ENCODE peak calls at places on chromosomes 2 and 18, in four cellular contexts. T, I, B and Y are unnamed samples.

GRCh38 chr2:239181074-239181581 is 219.7 kb downstream of the HDAC4 start:
- DNase-seq in T (no peak), I (no peak), B (no peak), Y (no peak)

GRCh38 chr2:233449921-233450853 is 95.9 kb downstream of the DGKD start:
- DNase-seq in T (no peak), I (no peak), B (no peak), Y (no peak)

GRCh38 chr18:79547413-79548076 is 132.1 kb upstream of the CTDP1 start:
- DNase-seq in T (no peak), I (no peak), B (no peak), Y (no peak)

GRCh38 chr18:36758001-36758400 is 70.8 kb downstream of the TPGS2 start:
- DNase-seq in T (no peak), I (no peak), B (no peak), Y (no peak)

GRCh38 chr2:178268435-178268834 is 74.1 kb downstream of the OSBPL6 start:
- DNase-seq in T (no peak), I (no peak), B (no peak), Y (no peak)

GRCh38 chr2:181307203-181307991 is 149.8 kb upstream of the ITGA4 start:
- DNase-seq in T (no peak), I (peak; percentile 47), B (no peak), Y (no peak)

GRCh38 chr2:3641841-3642421 is 16.1 kb upstream of the ALLC start:
- DNase-seq in T (no peak), I (no peak), B (no peak), Y (no peak)

GRCh38 chr2:96116879-96117533 is 635 bp upstream of the ADRA2B start:
- DNase-seq in T (peak; percentile 60), I (peak; percentile 53), B (no peak), Y (peak; percentile 74)

GRCh38 chr2:54597153-54597827 is 126.2 kb upstream of the EML6 start:
- DNase-seq in T (no peak), I (no peak), B (no peak), Y (no peak)

GRCh38 chr2:238020816-238021215 is 40.0 kb upstream of the SCLY start:
- DNase-seq in T (no peak), I (no peak), B (no peak), Y (no peak)

GRCh38 chr2:130795431-130795830 is 40.1 kb downstream of the AMER3 start:
- DNase-seq in T (peak; percentile 28), I (no peak), B (no peak), Y (no peak)

GRCh38 chr2:151198646-151199045 is 63.0 kb downstream of the RBM43 start:
- DNase-seq in T (peak; percentile 31), I (no peak), B (no peak), Y (no peak)

GRCh38 chr2:197827618-197828017 is 23.2 kb downstream of the PLCL1 start:
- DNase-seq in T (no peak), I (no peak), B (no peak), Y (no peak)

GRCh38 chr2:178306351-178307073 is 112.2 kb downstream of the OSBPL6 start:
- DNase-seq in T (peak; percentile 67), I (peak; percentile 58), B (no peak), Y (peak; percentile 38)

GRCh38 chr18:906416-907170 is 1.9 kb downstream of the ADCYAP1 start:
- DNase-seq in T (no peak), I (no peak), B (no peak), Y (no peak)
- H3K4me2 ChIP-seq in T (peak overlapping the region; percentile 64), I (no peak overlapping the region), B (peak overlapping the region; percentile 16), Y (no peak overlapping the region)

GRCh38 chr2:158666969-158667368 is 128.1 kb upstream of the DAPL1 start:
- DNase-seq in T (no peak), I (no peak), B (no peak), Y (no peak)
- H3K4me3 ChIP-seq in T (no peak overlapping the region), I (no peak overlapping the region), B (no peak overlapping the region), Y (no peak overlapping the region)

DNA sequence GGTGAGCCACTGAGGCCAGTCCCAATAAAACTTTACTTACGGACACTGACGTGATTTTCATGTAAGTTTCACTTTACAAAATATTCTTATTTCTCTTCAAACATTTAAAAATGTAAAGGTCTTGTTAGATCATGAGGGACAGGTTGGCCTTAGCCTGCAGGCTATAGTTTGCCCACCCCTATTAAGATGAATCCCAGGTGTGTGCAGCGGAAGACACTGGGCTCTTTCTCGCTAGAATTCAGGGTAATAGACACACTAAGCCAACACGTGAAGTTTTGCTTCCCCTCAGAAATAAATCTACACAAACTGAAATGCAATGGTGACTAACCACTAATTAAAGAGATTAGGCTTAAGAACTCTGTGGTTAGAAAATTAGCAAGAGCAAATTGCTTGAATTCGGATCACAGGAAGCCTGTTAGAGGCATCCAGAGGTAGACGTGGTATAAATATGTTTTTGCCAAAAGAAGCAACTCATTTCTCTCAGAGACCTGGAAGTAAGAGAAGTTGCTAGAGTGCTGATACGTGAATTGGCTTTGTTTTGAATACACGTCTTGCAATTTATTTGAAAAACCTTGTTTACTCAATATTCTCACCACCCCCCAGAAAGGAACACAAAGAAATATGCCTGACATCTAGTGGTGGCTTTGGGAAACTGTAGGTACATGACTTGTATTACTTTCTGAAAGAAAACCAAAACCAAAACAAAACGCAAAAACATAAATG is 151.6 kb downstream of the DTNB start:
- DNase-seq in T (peak; percentile 80), I (peak; percentile 90), B (no peak), Y (peak; percentile 15)
- H3K4me2 ChIP-seq in T (peak overlapping the region; percentile 77), I (peak overlapping the region; percentile 53), B (peak overlapping the region; percentile 7), Y (peak overlapping the region; percentile 51)

DNA sequence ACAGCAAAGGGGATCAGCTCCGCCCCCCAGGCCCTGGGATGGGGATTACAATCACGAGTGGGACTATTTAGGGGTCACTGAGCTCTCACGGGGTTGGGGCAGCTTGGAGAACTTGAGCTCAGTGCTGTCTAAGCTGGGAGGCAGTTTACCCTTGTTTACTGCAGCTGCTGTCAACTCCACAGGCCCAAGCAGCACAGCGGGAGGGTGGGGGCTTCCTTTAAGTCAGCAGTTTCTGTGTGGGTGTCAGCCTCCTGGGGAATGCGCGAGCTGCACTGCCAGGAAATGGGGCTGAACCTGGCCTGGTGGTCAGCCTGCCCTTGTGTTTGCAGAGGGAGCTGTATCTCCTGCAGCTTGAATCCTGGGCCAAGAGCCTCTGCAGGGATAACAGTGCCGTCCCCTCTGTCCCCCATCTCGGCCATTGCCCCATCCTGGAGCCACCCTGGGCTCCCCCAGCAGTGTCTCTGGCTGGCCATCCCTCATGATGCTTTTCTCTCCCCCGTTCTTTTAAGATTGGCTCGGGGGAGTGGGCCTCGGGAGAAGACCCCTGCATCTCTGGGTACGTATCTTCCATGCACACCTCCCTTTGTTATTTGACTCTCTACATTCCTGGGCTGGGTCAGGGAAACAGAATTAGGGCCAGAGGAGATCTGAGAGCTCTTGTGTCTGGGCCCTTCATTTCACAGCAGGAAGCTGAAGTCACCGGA is 30.0 kb downstream of the TOGARAM2 start:
- DNase-seq in T (no peak), I (peak; percentile 29), B (no peak), Y (no peak)
- H3K4me3 ChIP-seq in T (no peak overlapping the region), I (no peak overlapping the region), B (no peak overlapping the region), Y (no peak overlapping the region)

DNA sequence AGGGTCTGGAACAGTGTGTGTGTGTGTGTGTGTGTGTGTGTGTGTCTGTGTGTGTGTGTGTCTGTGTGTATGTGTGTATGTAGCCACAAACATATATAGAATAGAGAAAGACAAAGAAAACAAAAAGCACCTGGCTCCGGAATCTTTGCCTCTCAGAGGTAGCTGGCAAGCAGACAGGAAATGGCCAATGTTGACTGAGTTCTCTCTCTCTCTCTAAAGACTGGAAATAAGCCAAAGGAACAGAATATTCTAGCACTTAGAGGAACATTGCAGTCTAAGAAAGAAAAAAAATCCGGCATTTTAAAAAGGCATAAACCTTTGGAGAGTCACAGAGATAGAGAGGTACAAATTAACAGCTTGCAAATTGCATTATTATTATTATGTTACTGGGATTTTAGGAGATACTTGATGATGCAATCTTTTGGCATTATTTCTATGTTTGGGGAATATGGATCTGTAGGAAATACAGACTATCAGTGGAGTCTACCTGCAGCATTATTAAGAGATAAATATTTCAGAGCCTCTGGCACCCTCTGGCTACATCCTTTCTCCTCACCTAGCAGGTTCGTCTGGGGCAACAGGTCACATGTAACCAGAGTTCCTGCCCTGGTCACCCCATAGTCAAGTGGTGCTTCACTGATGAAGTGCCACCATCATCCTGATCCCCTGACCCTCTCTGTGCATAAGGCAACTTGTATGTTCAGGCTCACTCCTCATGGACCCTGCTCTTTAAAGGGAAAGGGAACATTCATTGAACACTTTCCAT is 318.9 kb upstream of the ACVR2A start:
- DNase-seq in T (peak; percentile 46), I (peak; percentile 24), B (no peak), Y (no peak)
- H3K4me2 ChIP-seq in T (no peak overlapping the region), I (no peak overlapping the region), B (no peak overlapping the region), Y (no peak overlapping the region)

GRCh38 chr2:28377984-28378678 is 14.5 kb upstream of the FOSL2 start:
- DNase-seq in T (peak; percentile 15), I (no peak), B (peak; percentile 73), Y (no peak)
- H3K4me3 ChIP-seq in T (no peak overlapping the region), I (no peak overlapping the region), B (peak overlapping the region; percentile 66), Y (no peak overlapping the region)

DNA sequence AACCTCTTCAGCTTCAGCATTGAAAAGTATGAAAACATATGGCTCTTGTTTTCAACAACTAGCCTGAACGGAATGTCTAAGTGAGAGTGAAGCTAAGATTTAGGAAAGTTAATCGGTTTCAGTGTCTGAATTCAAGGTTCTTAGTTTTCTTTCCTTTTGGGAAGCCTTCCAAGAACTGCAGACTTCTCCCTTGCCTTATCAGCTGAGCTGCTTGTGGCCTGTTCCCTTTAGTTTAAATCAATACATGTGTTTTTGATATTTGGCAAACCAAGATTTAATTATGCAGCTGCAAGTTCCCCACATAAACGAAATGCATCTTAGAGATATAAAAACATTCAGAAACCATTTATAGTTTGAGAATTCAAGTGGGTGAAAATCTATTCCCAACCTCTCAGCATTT is 274.3 kb upstream of the NRP2 start:
- DNase-seq in T (no peak), I (no peak), B (no peak), Y (no peak)
- H3K4me2 ChIP-seq in T (no peak overlapping the region), I (no peak overlapping the region), B (no peak overlapping the region), Y (no peak overlapping the region)

GRCh38 chr2:200588076-200588678 is 2.4 kb downstream of the AOX1 start:
- DNase-seq in T (no peak), I (no peak), B (no peak), Y (no peak)
- H3K4me3 ChIP-seq in T (no peak overlapping the region), I (no peak overlapping the region), B (no peak overlapping the region), Y (no peak overlapping the region)